ENCODE peak calls at places on chromosomes 2 and 18, in five cellular contexts. V, C, I, Y and D are unnamed samples.

GRCh38 chr18:6633370-6633769 is 96.1 kb upstream of the ARHGAP28 start:
- DNase-seq in V (no peak), C (no peak), Y (no peak), I (no peak), D (no peak)

GRCh38 chr2:217069263-217070042 is 209.6 kb upstream of the TNP1 start:
- DNase-seq in I (no peak), C (no peak), Y (no peak), V (no peak), D (no peak)

GRCh38 chr2:28626376-28626775 is 125.3 kb upstream of the PPP1CB start:
- DNase-seq in Y (no peak), C (no peak), I (no peak), V (no peak), D (no peak)

GRCh38 chr2:224145751-224146355 is 106.8 kb upstream of the SERPINE2 start:
- DNase-seq in C (no peak), Y (no peak), I (no peak), V (no peak), D (no peak)

GRCh38 chr2:162220438-162220837 is 22.8 kb downstream of the FAP start:
- DNase-seq in C (no peak), V (no peak), Y (no peak), I (no peak), D (no peak)

GRCh38 chr18:73784853-73785252 is 362.8 kb downstream of the FBXO15 start:
- DNase-seq in V (no peak), C (no peak), Y (no peak), I (no peak), D (no peak)

GRCh38 chr2:136154384-136154783 is 36.4 kb upstream of the CXCR4 start:
- DNase-seq in V (no peak), Y (no peak), C (no peak), I (no peak), D (no peak)

GRCh38 chr2:40220177-40220925 is 231.5 kb downstream of the SLC8A1 start:
- DNase-seq in C (no peak), I (no peak), V (no peak), Y (no peak), D (no peak)

GRCh38 chr2:162826901-162827300 is 11.7 kb downstream of the KCNH7 start:
- DNase-seq in Y (no peak), C (no peak), V (no peak), I (no peak), D (no peak)

GRCh38 chr18:60826346-60826745 is 453.8 kb upstream of the MC4R start:
- DNase-seq in V (no peak), I (no peak), Y (no peak), C (no peak), D (no peak)

GRCh38 chr2:105744091-105744908 is 412 bp upstream of the NCK2 start:
- DNase-seq in Y (peak; percentile 74), I (peak; percentile 54), V (peak; percentile 4), C (no peak), D (peak; percentile 81)

GRCh38 chr2:127225186-127225960 is 5.3 kb upstream of the CYP27C1 start:
- DNase-seq in V (no peak), C (no peak), I (no peak), Y (no peak), D (no peak)

GRCh38 chr2:55047677-55048299 is 2.5 kb downstream of the RTN4 start:
- DNase-seq in Y (no peak), V (no peak), I (no peak), C (no peak), D (peak; percentile 28)

GRCh38 chr2:238869293-238870124 is 21.6 kb downstream of the TWIST2 start:
- DNase-seq in I (no peak), C (no peak), V (no peak), Y (no peak), D (no peak)

GRCh38 chr2:72515696-72516095 is 310.1 kb downstream of the EXOC6B start:
- DNase-seq in C (peak; percentile 30), Y (no peak), V (no peak), I (no peak), D (no peak)

GRCh38 chr18:57210711-57211411 is 64.0 kb downstream of the BOD1L2 start:
- DNase-seq in V (no peak), Y (no peak), C (no peak), I (no peak), D (no peak)

GRCh38 chr2:173298536-173299097 is 56.1 kb upstream of the CDCA7 start:
- DNase-seq in I (no peak), V (no peak), Y (no peak), C (no peak), D (no peak)

GRCh38 chr18:48342125-48342524 is 67.1 kb downstream of the ZBTB7C start:
- DNase-seq in Y (no peak), I (no peak), C (peak; percentile 14), V (peak; percentile 98), D (no peak)

GRCh38 chr2:54669677-54670484 is 53.6 kb upstream of the EML6 start:
- DNase-seq in V (no peak), I (no peak), Y (no peak), C (no peak), D (peak; percentile 29)

GRCh38 chr18:80246656-80247402 is 485 bp downstream of the PARD6G start:
- DNase-seq in I (no peak), C (no peak), Y (peak; percentile 25), V (peak; percentile 34), D (peak; percentile 61)

GRCh38 chr18:9849407-9849961 is 36.3 kb upstream of the TXNDC2 start:
- DNase-seq in I (no peak), V (no peak), Y (no peak), C (no peak), D (no peak)

GRCh38 chr2:219490600-219491130 is 8.0 kb upstream of the GMPPA start:
- DNase-seq in V (no peak), I (no peak), C (no peak), Y (no peak), D (no peak)

GRCh38 chr2:43171789-43172188 is 54.6 kb downstream of the ZFP36L2 start:
- DNase-seq in Y (no peak), C (no peak), I (no peak), V (no peak), D (no peak)

GRCh38 chr18:48034651-48035555 is 104.4 kb upstream of the SMAD2 start:
- DNase-seq in C (no peak), I (no peak), V (no peak), Y (no peak), D (no peak)

GRCh38 chr18:49340446-49340845 is 120.0 kb downstream of the DYM start:
- DNase-seq in C (no peak), V (no peak), Y (no peak), I (no peak), D (no peak)

GRCh38 chr18:80173060-80173459 is 64.0 kb downstream of the ADNP2 start:
- DNase-seq in V (no peak), Y (no peak), C (no peak), I (no peak), D (no peak)

GRCh38 chr2:18871430-18871829 is 282.1 kb upstream of the NT5C1B start:
- DNase-seq in I (no peak), V (no peak), Y (no peak), C (no peak), D (no peak)

GRCh38 chr2:189698020-189698887 is 23.8 kb downstream of the ANKAR start:
- DNase-seq in I (no peak), C (no peak), V (no peak), Y (peak; percentile 15), D (no peak)

GRCh38 chr2:193847140-193847539 is 1652.4 kb upstream of the TMEFF2 start:
- DNase-seq in Y (no peak), I (no peak), V (no peak), C (no peak), D (no peak)

GRCh38 chr2:163157411-163157810 is 318.8 kb upstream of the KCNH7 start:
- DNase-seq in Y (no peak), V (no peak), C (no peak), I (no peak), D (no peak)

GRCh38 chr2:163834221-163834620 is 98.4 kb upstream of the FIGN start:
- DNase-seq in I (no peak), C (no peak), Y (no peak), V (no peak), D (no peak)

GRCh38 chr18:43422483-43422882 is 145.2 kb upstream of the SYT4 start:
- DNase-seq in V (peak; percentile 52), I (no peak), C (no peak), Y (no peak), D (no peak)

GRCh38 chr2:46193356-46193755 is 103.9 kb upstream of the EPAS1 start:
- DNase-seq in I (no peak), C (no peak), Y (no peak), V (no peak), D (no peak)